ENCODE peak calls at places on chromosomes 16 and 17, in five cellular contexts. One of them, this sample, is unnamed.

GRCh38 chr17:63132509-63132911 is 166.5 kb downstream of the TANC2 start:
- DNase-seq in HFF-Myc: no peak
- DNase-seq in left lung: no peak
- DNase-seq in choroid plexus epithelial cell: peak
- DNase-seq in tibial artery: no peak
- DNase-seq in this sample: no peak

GRCh38 chr16:28308794-28309535 is 16.6 kb downstream of the SBK1 start:
- DNase-seq in HFF-Myc: no peak
- DNase-seq in left lung: no peak
- DNase-seq in choroid plexus epithelial cell: no peak
- DNase-seq in tibial artery: no peak
- DNase-seq in this sample: no peak

GRCh38 chr17:4365103-4365627 is 1.3 kb downstream of the UBE2G1 start:
- DNase-seq in HFF-Myc: peak
- DNase-seq in left lung: peak
- DNase-seq in choroid plexus epithelial cell: peak
- DNase-seq in tibial artery: peak
- DNase-seq in this sample: peak

GRCh38 chr17:57271821-57272220 is 15.5 kb downstream of the MSI2 start:
- DNase-seq in HFF-Myc: no peak
- DNase-seq in left lung: no peak
- DNase-seq in choroid plexus epithelial cell: no peak
- DNase-seq in tibial artery: no peak
- DNase-seq in this sample: no peak

GRCh38 chr16:55706739-55707487 is 51.1 kb downstream of the SLC6A2 start:
- DNase-seq in HFF-Myc: no peak
- DNase-seq in left lung: no peak
- DNase-seq in choroid plexus epithelial cell: no peak
- DNase-seq in tibial artery: no peak
- DNase-seq in this sample: no peak

GRCh38 chr17:62995377-62995885 is 29.4 kb downstream of the TANC2 start:
- DNase-seq in HFF-Myc: peak
- DNase-seq in left lung: no peak
- DNase-seq in choroid plexus epithelial cell: peak
- DNase-seq in tibial artery: no peak
- DNase-seq in this sample: no peak

GRCh38 chr17:37391146-37391545 is 15.4 kb downstream of the C17orf78 start:
- DNase-seq in HFF-Myc: no peak
- DNase-seq in left lung: no peak
- DNase-seq in choroid plexus epithelial cell: peak
- DNase-seq in tibial artery: no peak
- DNase-seq in this sample: no peak

GRCh38 chr17:48719642-48720262 is 2.6 kb downstream of the PRAC1 start:
- DNase-seq in HFF-Myc: no peak
- DNase-seq in left lung: no peak
- DNase-seq in choroid plexus epithelial cell: no peak
- DNase-seq in tibial artery: no peak
- DNase-seq in this sample: no peak

GRCh38 chr17:30332057-30332542 is 1.8 kb downstream of the TMIGD1 start:
- DNase-seq in HFF-Myc: peak
- DNase-seq in left lung: no peak
- DNase-seq in choroid plexus epithelial cell: peak
- DNase-seq in tibial artery: no peak
- DNase-seq in this sample: no peak

DNA sequence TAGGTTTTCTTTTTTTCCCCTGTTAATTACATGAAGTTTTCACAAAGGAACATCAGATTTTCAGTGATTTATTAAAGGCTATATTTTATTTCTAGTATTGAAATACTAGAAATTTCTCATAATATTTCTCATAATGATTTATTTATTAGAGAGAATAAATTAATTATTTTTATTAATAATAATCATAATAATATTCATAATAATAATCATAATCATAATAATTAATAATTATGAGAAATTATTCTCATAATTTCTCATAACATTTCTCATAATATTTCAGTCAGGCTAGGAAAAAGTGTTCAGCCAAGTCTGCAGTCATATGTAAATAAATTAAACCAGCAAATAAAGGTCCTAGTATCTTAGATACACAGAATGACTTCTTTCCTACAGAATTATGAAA is 41.4 kb downstream of the CNTNAP4 start:
- DNase-seq in HFF-Myc: no peak
- DNase-seq in left lung: no peak
- DNase-seq in choroid plexus epithelial cell: no peak
- DNase-seq in tibial artery: no peak
- DNase-seq in this sample: no peak
- TF ChIP-seq CTCF in HFF-Myc: no peak
- TF ChIP-seq CTCF in left lung: no peak
- TF ChIP-seq CTCF in choroid plexus epithelial cell: no peak
- TF ChIP-seq CTCF in tibial artery: no peak
- TF ChIP-seq CTCF in this sample: no peak

DNA sequence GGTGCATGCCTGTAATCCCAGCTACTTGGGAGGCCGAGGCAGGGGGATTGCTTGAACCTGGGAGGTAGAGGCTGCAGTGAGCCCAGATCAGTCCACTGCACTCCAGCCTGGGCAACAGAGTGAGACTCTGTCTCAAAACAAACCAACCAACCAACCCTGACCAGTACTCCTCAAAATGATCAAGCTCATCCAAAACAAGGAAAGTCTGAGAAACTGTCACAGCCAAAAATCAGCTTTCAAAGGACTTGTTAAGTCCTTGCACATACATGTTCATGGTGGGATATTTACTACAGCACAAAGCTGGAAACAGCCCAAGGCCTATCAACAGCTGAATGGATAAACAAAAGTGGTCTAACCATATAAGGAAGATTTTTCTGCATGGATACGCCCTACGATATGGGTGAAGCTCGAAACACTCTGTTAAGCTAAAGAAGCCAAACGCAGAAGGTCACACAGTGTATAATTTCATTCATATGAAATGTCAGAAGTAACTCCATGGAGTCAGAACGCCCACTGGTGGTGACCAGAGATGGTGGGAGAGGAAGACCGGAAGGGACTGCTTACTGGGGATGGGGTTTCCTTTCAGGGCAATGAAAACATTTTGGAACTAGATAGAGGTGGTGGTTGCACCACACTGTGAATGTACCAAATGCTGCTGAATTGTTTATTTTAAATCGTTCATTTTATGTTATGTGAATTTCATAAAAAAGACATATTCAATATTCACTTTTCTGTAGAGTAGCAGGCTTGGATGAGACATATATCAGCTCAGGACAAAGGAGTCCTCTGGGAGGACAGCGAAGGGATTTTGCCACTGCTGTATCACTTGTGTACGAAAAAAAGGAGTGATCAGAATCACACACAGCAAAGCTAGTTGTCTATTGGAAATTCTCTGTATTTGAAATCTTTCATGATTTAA is 17.7 kb downstream of the CCL17 start:
- DNase-seq in HFF-Myc: peak
- DNase-seq in left lung: no peak
- DNase-seq in choroid plexus epithelial cell: peak
- DNase-seq in tibial artery: peak
- DNase-seq in this sample: no peak
- TF ChIP-seq CTCF in HFF-Myc: peak
- TF ChIP-seq CTCF in left lung: peak
- TF ChIP-seq CTCF in choroid plexus epithelial cell: peak
- TF ChIP-seq CTCF in tibial artery: peak
- TF ChIP-seq CTCF in this sample: peak

GRCh38 chr17:14299261-14300093 is 1.4 kb upstream of the HS3ST3B1 start:
- DNase-seq in HFF-Myc: no peak
- DNase-seq in left lung: no peak
- DNase-seq in choroid plexus epithelial cell: peak
- DNase-seq in tibial artery: no peak
- DNase-seq in this sample: peak

GRCh38 chr17:14301761-14302401 is 1.0 kb downstream of the HS3ST3B1 start:
- DNase-seq in HFF-Myc: no peak
- DNase-seq in left lung: peak
- DNase-seq in choroid plexus epithelial cell: peak
- DNase-seq in tibial artery: no peak
- DNase-seq in this sample: peak

GRCh38 chr17:14302421-14303099 is 1.7 kb downstream of the HS3ST3B1 start:
- DNase-seq in HFF-Myc: no peak
- DNase-seq in left lung: peak
- DNase-seq in choroid plexus epithelial cell: peak
- DNase-seq in tibial artery: peak
- DNase-seq in this sample: peak

GRCh38 chr17:14300628-14301278 is at the start of gene HS3ST3B1:
- DNase-seq in HFF-Myc: peak
- DNase-seq in left lung: peak
- DNase-seq in choroid plexus epithelial cell: peak
- DNase-seq in tibial artery: peak
- DNase-seq in this sample: peak

GRCh38 chr17:14301279-14301760 is 439 bp downstream of the HS3ST3B1 start:
- DNase-seq in HFF-Myc: no peak
- DNase-seq in left lung: no peak
- DNase-seq in choroid plexus epithelial cell: peak
- DNase-seq in tibial artery: no peak
- DNase-seq in this sample: no peak
- TF ChIP-seq CTCF in HFF-Myc: no peak
- TF ChIP-seq CTCF in left lung: no peak
- TF ChIP-seq CTCF in choroid plexus epithelial cell: no peak
- TF ChIP-seq CTCF in tibial artery: no peak
- TF ChIP-seq CTCF in this sample: peak

DNA sequence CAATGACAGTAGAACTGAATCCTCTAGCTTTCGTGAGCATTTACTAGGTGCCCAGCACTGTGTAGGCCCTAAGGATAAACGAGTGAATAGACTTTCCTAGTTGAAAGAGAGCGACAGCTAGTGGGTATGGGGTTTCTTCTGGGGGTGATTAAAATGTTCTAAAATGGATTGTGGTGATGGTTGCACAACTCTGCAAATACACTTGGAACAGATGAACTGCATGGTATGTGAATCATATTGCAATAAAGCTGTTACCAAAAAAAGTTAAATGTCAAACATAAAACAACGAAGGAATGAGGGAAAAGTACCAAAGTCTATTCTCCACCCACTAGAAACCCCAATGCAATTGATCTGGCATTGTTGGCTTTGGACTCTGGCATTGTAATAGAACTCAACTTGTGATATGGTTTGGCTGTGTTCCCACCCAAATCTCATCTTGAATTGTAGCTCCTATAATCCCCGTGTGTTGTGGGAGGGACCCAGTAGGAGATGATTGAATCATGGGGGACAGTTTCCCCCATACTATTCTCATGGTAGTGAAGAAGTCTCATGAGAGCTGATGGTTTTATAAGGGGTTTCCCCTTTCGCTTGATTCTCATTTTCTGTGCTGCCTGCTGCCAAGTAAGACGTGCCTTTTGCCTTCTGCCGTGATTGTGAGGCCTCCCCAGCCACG is 70.5 kb downstream of the MARF1 start:
- DNase-seq in HFF-Myc: peak
- DNase-seq in left lung: no peak
- DNase-seq in choroid plexus epithelial cell: peak
- DNase-seq in tibial artery: no peak
- DNase-seq in this sample: no peak
- TF ChIP-seq CTCF in HFF-Myc: no peak
- TF ChIP-seq CTCF in left lung: no peak
- TF ChIP-seq CTCF in choroid plexus epithelial cell: peak
- TF ChIP-seq CTCF in tibial artery: no peak
- TF ChIP-seq CTCF in this sample: no peak

GRCh38 chr16:68790944-68791343 is 52.4 kb upstream of the TANGO6 start:
- DNase-seq in HFF-Myc: no peak
- DNase-seq in left lung: no peak
- DNase-seq in choroid plexus epithelial cell: no peak
- DNase-seq in tibial artery: no peak
- DNase-seq in this sample: no peak
- TF ChIP-seq CTCF in HFF-Myc: no peak
- TF ChIP-seq CTCF in left lung: no peak
- TF ChIP-seq CTCF in choroid plexus epithelial cell: no peak
- TF ChIP-seq CTCF in tibial artery: no peak
- TF ChIP-seq CTCF in this sample: no peak

DNA sequence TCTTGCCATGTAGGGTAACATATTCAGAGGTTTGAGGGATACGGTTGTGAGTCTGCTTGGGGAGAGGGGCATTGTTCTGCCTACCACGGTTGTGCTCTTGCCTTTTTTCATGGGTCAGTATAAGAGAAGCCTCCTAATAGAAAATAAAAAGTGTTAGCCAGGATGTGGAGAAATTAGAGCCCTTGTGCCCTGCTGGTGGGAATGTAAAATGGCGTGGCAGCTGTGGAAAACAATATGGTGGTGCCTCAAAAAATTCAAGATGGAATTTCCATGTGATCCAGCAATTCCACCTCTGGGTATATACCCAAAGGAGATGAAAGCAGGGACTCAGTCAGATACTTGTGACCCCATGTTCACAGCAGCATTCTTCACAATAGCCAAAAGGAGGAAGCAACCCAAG is 14.2 kb upstream of the LRRC75A start:
- DNase-seq in HFF-Myc: no peak
- DNase-seq in left lung: no peak
- DNase-seq in choroid plexus epithelial cell: no peak
- DNase-seq in tibial artery: no peak
- DNase-seq in this sample: no peak
- TF ChIP-seq CTCF in HFF-Myc: peak
- TF ChIP-seq CTCF in left lung: no peak
- TF ChIP-seq CTCF in choroid plexus epithelial cell: peak
- TF ChIP-seq CTCF in tibial artery: no peak
- TF ChIP-seq CTCF in this sample: no peak

GRCh38 chr17:82613283-82614094 is 34.8 kb downstream of the WDR45B start:
- DNase-seq in HFF-Myc: no peak
- DNase-seq in left lung: no peak
- DNase-seq in choroid plexus epithelial cell: no peak
- DNase-seq in tibial artery: no peak
- DNase-seq in this sample: peak

GRCh38 chr17:82619211-82619610 is 29.0 kb downstream of the WDR45B start:
- DNase-seq in HFF-Myc: no peak
- DNase-seq in left lung: no peak
- DNase-seq in choroid plexus epithelial cell: no peak
- DNase-seq in tibial artery: no peak
- DNase-seq in this sample: no peak

GRCh38 chr17:82616021-82616703 is 32.1 kb downstream of the WDR45B start:
- DNase-seq in HFF-Myc: no peak
- DNase-seq in left lung: no peak
- DNase-seq in choroid plexus epithelial cell: no peak
- DNase-seq in tibial artery: no peak
- DNase-seq in this sample: no peak

GRCh38 chr17:82614095-82614631 is 34.1 kb downstream of the WDR45B start:
- DNase-seq in HFF-Myc: no peak
- DNase-seq in left lung: no peak
- DNase-seq in choroid plexus epithelial cell: no peak
- DNase-seq in tibial artery: no peak
- DNase-seq in this sample: no peak

GRCh38 chr17:82615084-82616020 is 32.9 kb downstream of the WDR45B start:
- DNase-seq in HFF-Myc: no peak
- DNase-seq in left lung: no peak
- DNase-seq in choroid plexus epithelial cell: no peak
- DNase-seq in tibial artery: no peak
- DNase-seq in this sample: no peak
- TF ChIP-seq CTCF in HFF-Myc: no peak
- TF ChIP-seq CTCF in left lung: no peak
- TF ChIP-seq CTCF in choroid plexus epithelial cell: peak
- TF ChIP-seq CTCF in tibial artery: no peak
- TF ChIP-seq CTCF in this sample: no peak

DNA sequence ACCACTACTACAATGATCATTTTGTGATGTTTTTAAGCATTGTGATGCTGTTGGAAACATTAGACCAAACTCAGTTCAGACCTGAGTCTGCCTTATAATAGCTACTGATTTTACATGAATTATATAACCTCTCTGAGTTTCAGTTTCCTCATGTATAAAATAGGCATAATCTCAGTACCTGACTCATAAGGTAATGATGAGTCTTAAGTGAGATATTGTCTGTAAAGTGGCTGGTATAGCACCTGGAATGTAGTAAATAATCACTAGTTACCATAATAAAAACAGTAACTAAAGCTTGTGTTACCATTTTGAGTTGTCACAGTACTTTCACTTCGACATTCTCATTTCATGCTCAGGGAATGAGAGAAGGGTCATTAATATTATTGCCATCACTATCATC is 381.5 kb upstream of the SALL1 start:
- DNase-seq in HFF-Myc: no peak
- DNase-seq in left lung: no peak
- DNase-seq in choroid plexus epithelial cell: no peak
- DNase-seq in tibial artery: no peak
- DNase-seq in this sample: no peak
- TF ChIP-seq CTCF in HFF-Myc: no peak
- TF ChIP-seq CTCF in left lung: no peak
- TF ChIP-seq CTCF in choroid plexus epithelial cell: no peak
- TF ChIP-seq CTCF in tibial artery: no peak
- TF ChIP-seq CTCF in this sample: no peak